ENCODE peak calls at places on chromosomes 1 and 21, in eight cellular contexts. E is neural crest cell, V is GM10248, I is HFFc6, Y is H1, L is cardiac fibroblast, F is nephron progenitor cell, B is brain microvascular endothelial cell. D is an unnamed sample.

GRCh38 chr1:73176902-73177301 is 894.6 kb upstream of the NEGR1 start:
- DNase-seq in B (no peak), V (no peak), L (no peak), E (no peak), Y (no peak), I (no peak), F (no peak), D (peak; percentile 11)

GRCh38 chr21:45861156-45861870 is 120.3 kb upstream of the COL6A1 start:
- DNase-seq in V (no peak), E (no peak), F (no peak), I (no peak), L (no peak), Y (no peak), B (no peak), D (no peak)

GRCh38 chr1:91537281-91538069 is 36.8 kb downstream of the CDC7 start:
- DNase-seq in E (no peak), F (no peak), V (no peak), Y (no peak), B (peak; percentile 34), I (peak; percentile 78), L (peak; percentile 77), D (peak; percentile 66)

GRCh38 chr21:31750843-31751242 is 18.9 kb upstream of the SCAF4 start:
- DNase-seq in Y (no peak), I (no peak), E (no peak), F (no peak), L (peak; percentile 16), B (peak; percentile 2), V (no peak), D (peak; percentile 62)

GRCh38 chr1:155022927-155023236 is 10.7 kb downstream of the DCST2 start:
- DNase-seq in F (no peak), Y (no peak), B (no peak), I (no peak), E (no peak), V (no peak), L (no peak), D (peak; percentile 85)

GRCh38 chr1:111541721-111542120 is 38.3 kb upstream of the ADORA3 start:
- DNase-seq in F (no peak), V (no peak), I (peak; percentile 25), Y (no peak), B (no peak), E (no peak), L (peak; percentile 76), D (peak; percentile 37)

GRCh38 chr1:109850827-109851226 is 59.8 kb upstream of the CSF1 start:
- DNase-seq in L (peak; percentile 54), F (no peak), I (no peak), B (no peak), V (no peak), Y (no peak), E (no peak), D (no peak)

GRCh38 chr1:150176593-150176992 is 26.9 kb downstream of the PLEKHO1 start:
- DNase-seq in I (no peak), L (no peak), E (no peak), V (no peak), F (no peak), Y (no peak), B (no peak), D (peak; percentile 66)

GRCh38 chr1:211551628-211552465 is 27.1 kb downstream of the SLC30A1 start:
- DNase-seq in I (no peak), E (no peak), B (peak; percentile 71), L (peak; percentile 87), F (no peak), V (no peak), Y (no peak), D (peak; percentile 97)

GRCh38 chr21:25572895-25573310 is 34.4 kb downstream of the MRPL39 start:
- DNase-seq in F (no peak), I (no peak), E (no peak), Y (no peak), V (peak; percentile 30), L (peak; percentile 35), B (no peak), D (no peak)

GRCh38 chr1:42736152-42736551 is 3.9 kb downstream of the CLDN19 start:
- DNase-seq in E (no peak), I (no peak), L (peak; percentile 42), V (no peak), B (no peak), F (no peak), Y (no peak), D (peak; percentile 49)

GRCh38 chr1:51285055-51285454 is 45.3 kb downstream of the TTC39A start:
- DNase-seq in I (no peak), E (no peak), F (no peak), Y (no peak), V (peak; percentile 73), B (no peak), L (no peak), D (no peak)

GRCh38 chr1:168179411-168180147 is 817 bp downstream of the TIPRL start:
- DNase-seq in B (peak; percentile 7), Y (no peak), I (peak; percentile 13), E (no peak), V (peak; percentile 30), L (peak; percentile 43), F (peak; percentile 1), D (peak; percentile 30)

GRCh38 chr1:47755368-47755990 is 241.7 kb downstream of the TRABD2B start:
- DNase-seq in V (peak; percentile 73), Y (peak; percentile 41), I (no peak), L (no peak), B (no peak), E (peak; percentile 16), F (peak; percentile 65), D (peak; percentile 40)

GRCh38 chr21:33011462-33011861 is 14.3 kb upstream of the OLIG2 start:
- DNase-seq in L (peak; percentile 90), B (peak; percentile 25), I (peak; percentile 89), F (no peak), V (no peak), Y (no peak), E (no peak), D (peak; percentile 93)

GRCh38 chr1:216223521-216223920 is 199.7 kb downstream of the USH2A start:
- DNase-seq in B (no peak), E (no peak), L (no peak), F (no peak), V (no peak), Y (no peak), I (no peak), D (no peak)

GRCh38 chr1:2446394-2446793 is 29.7 kb upstream of the PLCH2 start:
- DNase-seq in B (peak; percentile 36), F (no peak), I (no peak), V (no peak), L (no peak), E (peak; percentile 49), Y (no peak), D (no peak)

GRCh38 chr1:179169616-179170467 is 59.6 kb downstream of the ABL2 start:
- DNase-seq in B (peak; percentile 68), F (no peak), E (no peak), L (peak; percentile 86), I (peak; percentile 79), V (no peak), Y (no peak), D (peak; percentile 83)

GRCh38 chr1:29691499-29691898 is 455.2 kb downstream of the PTPRU start:
- DNase-seq in V (no peak), I (no peak), E (no peak), L (no peak), Y (no peak), F (no peak), B (no peak), D (no peak)

GRCh38 chr1:8911416-8912309 is 33.2 kb upstream of the ENO1 start:
- DNase-seq in B (no peak), L (no peak), Y (peak; percentile 41), E (no peak), I (no peak), F (no peak), V (no peak), D (peak; percentile 79)

GRCh38 chr1:8910331-8910730 is 31.8 kb upstream of the ENO1 start:
- DNase-seq in B (no peak), F (no peak), V (no peak), I (no peak), E (no peak), Y (no peak), L (no peak), D (no peak)

GRCh38 chr1:8910914-8911313 is 32.4 kb upstream of the ENO1 start:
- DNase-seq in L (no peak), F (no peak), V (no peak), I (no peak), B (no peak), E (no peak), Y (no peak), D (peak; percentile 44)

GRCh38 chr1:8905582-8906191 is 27.2 kb upstream of the ENO1 start:
- DNase-seq in Y (no peak), V (no peak), F (no peak), B (no peak), E (no peak), L (peak; percentile 71), I (no peak), D (no peak)

GRCh38 chr1:8908388-8909151 is 30.1 kb upstream of the ENO1 start:
- DNase-seq in E (no peak), I (no peak), V (no peak), F (no peak), L (peak; percentile 35), B (no peak), Y (no peak), D (peak; percentile 53)
- TF ChIP-seq CTCF in E (no peak), I (no peak), V (no peak), F (no peak), L (no peak), B (no peak), Y (no peak), D (no peak)

GRCh38 chr1:208242829-208243521 is 1.2 kb downstream of the PLXNA2 start:
- DNase-seq in L (no peak), B (no peak), I (no peak), E (no peak), V (no peak), F (peak; percentile 45), Y (no peak), D (peak; percentile 65)
- TF ChIP-seq CTCF in L (no peak), B (peak; percentile 22), I (no peak), E (peak; percentile 30), V (no peak), F (no peak), Y (no peak), D (peak; percentile 32)

DNA sequence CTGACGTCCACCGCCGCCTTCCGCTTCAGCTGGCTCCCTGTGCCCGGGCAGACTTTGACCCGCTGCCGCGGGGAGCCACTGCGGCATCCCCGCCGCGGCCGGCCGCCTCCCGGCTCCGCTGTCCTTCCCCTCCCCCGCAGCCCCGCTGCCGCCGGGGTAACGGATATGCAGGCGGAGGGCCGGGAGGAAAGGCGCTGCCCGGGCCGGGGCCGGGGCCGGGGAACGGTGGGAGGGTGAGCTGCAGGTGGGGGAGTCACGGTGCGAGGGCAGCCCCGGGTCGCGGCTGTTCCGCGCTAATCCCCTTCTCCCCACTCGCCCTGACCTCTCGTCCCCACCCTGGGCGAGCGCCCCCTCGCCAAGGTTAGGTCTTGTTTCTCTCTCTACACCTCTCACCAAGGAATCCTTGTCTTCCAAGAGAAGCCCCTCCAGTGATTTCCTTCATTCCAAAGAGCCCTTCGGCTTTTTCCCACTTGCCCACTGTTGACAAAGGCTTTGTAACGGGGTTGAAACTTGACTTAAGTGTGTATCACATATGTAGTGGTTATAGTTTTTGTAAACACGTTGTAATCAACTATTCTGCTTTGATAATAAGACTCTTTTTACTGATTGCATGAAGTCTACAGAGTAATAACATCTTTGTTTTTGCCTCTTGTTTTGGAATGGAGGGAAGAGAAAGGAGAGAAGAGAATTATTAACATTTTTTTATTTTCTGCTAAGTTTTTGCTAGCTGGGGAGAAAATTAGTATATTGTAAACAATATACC is 685 bp downstream of the XPR1 start:
- DNase-seq in Y (peak; percentile 2), B (no peak), L (peak; percentile 22), I (no peak), E (peak; percentile 58), F (peak; percentile 85), V (peak; percentile 68), D (peak; percentile 60)
- TF ChIP-seq CTCF in Y (peak; percentile 27), B (peak; percentile 46), L (peak; percentile 20), I (peak; percentile 54), E (peak; percentile 38), F (no peak), V (peak; percentile 40), D (peak; percentile 13)

GRCh38 chr1:225467193-225468020 is 39.6 kb upstream of the LBR start:
- DNase-seq in E (no peak), Y (no peak), F (no peak), B (no peak), L (peak; percentile 56), I (no peak), V (peak; percentile 87), D (no peak)
- TF ChIP-seq CTCF in E (no peak), Y (no peak), F (no peak), B (no peak), L (no peak), I (no peak), V (no peak), D (no peak)